ENCODE peak calls at places on chromosome 1, in nine cellular contexts. H, U, C, P, F, B, I, A and T are unnamed samples.

GRCh38 chr1:184419734-184420161 is 32.9 kb downstream of the C1orf21 start:
- DNase-seq in U (no peak), A (no peak), F (no peak), I (no peak), P (peak; percentile 68), C (peak; percentile 13), B (no peak), H (no peak), T (no peak)

GRCh38 chr1:161768461-161768860 is 2.3 kb downstream of the ATF6 start:
- DNase-seq in F (no peak), H (no peak), P (no peak), B (no peak), U (no peak), C (no peak), I (no peak), A (no peak), T (no peak)

GRCh38 chr1:13763264-13763663 is 63.3 kb downstream of the PRDM2 start:
- DNase-seq in C (no peak), U (no peak), A (no peak), F (no peak), I (no peak), B (no peak), P (no peak), H (no peak), T (no peak)

GRCh38 chr1:216682694-216683243 is 40.5 kb downstream of the ESRRG start:
- DNase-seq in I (no peak), A (no peak), U (no peak), B (no peak), F (no peak), C (no peak), H (no peak), P (no peak), T (no peak)

GRCh38 chr1:77282866-77283539 is 1.2 kb downstream of the AK5 start:
- DNase-seq in U (peak; percentile 46), H (peak; percentile 85), I (peak; percentile 47), A (no peak), B (peak; percentile 46), P (no peak), F (no peak), C (peak; percentile 12), T (no peak)

GRCh38 chr1:159881930-159882839 is 17.8 kb downstream of the CFAP45 start:
- DNase-seq in C (peak; percentile 91), H (no peak), B (no peak), P (peak; percentile 100), A (peak; percentile 96), F (peak; percentile 71), I (peak; percentile 33), U (peak; percentile 94), T (no peak)

GRCh38 chr1:235702412-235702811 is 52.8 kb upstream of the GNG4 start:
- DNase-seq in U (no peak), B (no peak), A (no peak), P (no peak), H (no peak), I (no peak), C (no peak), F (no peak), T (no peak)

GRCh38 chr1:234570336-234570735 is 39.6 kb downstream of the IRF2BP2 start:
- DNase-seq in U (no peak), B (no peak), H (no peak), C (no peak), F (peak; percentile 15), I (no peak), A (no peak), P (no peak), T (no peak)

GRCh38 chr1:27855085-27855484 is 17.3 kb upstream of the THEMIS2 start:
- DNase-seq in H (no peak), A (no peak), P (no peak), B (no peak), F (no peak), C (no peak), U (no peak), I (no peak), T (no peak)

GRCh38 chr1:10629816-10630571 is 155.2 kb downstream of the PEX14 start:
- DNase-seq in I (peak; percentile 54), C (no peak), H (no peak), A (no peak), B (no peak), F (no peak), P (no peak), U (no peak), T (no peak)

GRCh38 chr1:23646571-23646970 is 45.0 kb upstream of the RPL11 start:
- DNase-seq in C (no peak), U (no peak), F (no peak), B (no peak), I (no peak), H (no peak), P (no peak), A (no peak), T (no peak)

GRCh38 chr1:64121766-64122385 is 81.5 kb upstream of the UBE2U start:
- DNase-seq in A (no peak), U (peak; percentile 59), B (no peak), P (no peak), F (no peak), H (no peak), C (no peak), I (no peak), T (no peak)

GRCh38 chr1:21932127-21932526 is 5.0 kb downstream of the HSPG2 start:
- DNase-seq in F (no peak), C (no peak), I (no peak), U (peak; percentile 97), A (no peak), B (no peak), H (no peak), P (no peak), T (no peak)

GRCh38 chr1:207004931-207005830 is 27.4 kb downstream of the C1orf116 start:
- DNase-seq in P (peak; percentile 97), F (peak; percentile 54), U (peak; percentile 87), C (peak; percentile 85), A (peak; percentile 74), H (peak; percentile 92), B (peak; percentile 78), I (peak; percentile 51), T (peak; percentile 55)

DNA sequence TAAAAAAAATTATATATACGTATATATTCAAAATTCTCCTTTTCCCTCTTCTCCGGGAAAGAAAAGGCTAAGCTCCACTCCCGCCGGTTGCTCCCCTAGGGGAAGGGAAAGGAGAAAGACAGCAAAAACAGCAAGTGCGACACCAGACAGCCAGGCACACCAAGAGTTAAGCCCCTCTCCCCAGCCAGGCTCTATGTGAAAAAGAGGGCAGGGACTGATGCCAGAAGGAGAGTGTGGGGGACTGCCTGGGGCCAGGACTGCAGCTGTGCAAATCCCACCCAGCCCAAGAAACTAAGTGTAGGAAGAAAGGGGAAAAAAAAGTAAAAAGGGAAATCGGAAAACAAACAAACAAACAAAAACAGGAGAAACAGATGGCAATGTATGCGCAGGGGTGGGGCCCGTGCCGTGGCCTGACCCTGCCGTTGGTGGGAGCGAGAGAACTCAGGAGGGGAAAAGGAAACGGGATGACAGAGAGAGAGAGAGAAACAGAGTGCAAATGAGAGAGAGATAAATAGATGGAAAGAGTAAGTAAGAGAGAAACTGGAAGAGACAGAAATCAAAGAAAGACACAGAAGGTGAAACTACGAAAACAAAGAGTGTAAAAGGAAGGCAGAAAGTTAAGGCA is 27.6 kb upstream of the FMO1 start:
- DNase-seq in C (peak; percentile 30), H (peak; percentile 89), B (peak; percentile 87), A (no peak), I (no peak), P (no peak), U (peak; percentile 3), F (no peak), T (no peak)
- H3K4me3 ChIP-seq in C (no peak overlapping the region), H (peak overlapping the region; percentile 44), B (peak overlapping the region; percentile 43), A (no peak overlapping the region), I (peak overlapping the region; percentile 6), P (no peak overlapping the region), U (no peak overlapping the region), F (no peak overlapping the region), T (no peak overlapping the region)

GRCh38 chr1:241917487-241917886 is 40.1 kb upstream of the BECN2 start:
- DNase-seq in C (no peak), H (peak; percentile 18), I (no peak), A (no peak), B (no peak), U (no peak), F (no peak), P (no peak), T (no peak)

GRCh38 chr1:241918879-241919278 is 38.7 kb upstream of the BECN2 start:
- DNase-seq in F (no peak), A (no peak), C (peak; percentile 28), P (peak; percentile 57), B (peak; percentile 25), I (no peak), U (peak; percentile 95), H (no peak), T (no peak)

GRCh38 chr1:241916196-241916595 is 41.4 kb upstream of the BECN2 start:
- DNase-seq in F (no peak), P (no peak), A (no peak), H (no peak), B (no peak), U (no peak), C (peak; percentile 16), I (no peak), T (no peak)
- TF ChIP-seq EZH2phosphoT487 in F (no peak), P (no peak), A (no peak), H (no peak), B (no peak), U (no peak), C (no peak), I (no peak), T (no peak)

GRCh38 chr1:170664828-170665617 is 1.1 kb downstream of the PRRX1 start:
- DNase-seq in U (peak; percentile 80), I (peak; percentile 64), P (no peak), A (no peak), B (peak; percentile 68), C (peak; percentile 47), F (no peak), H (peak; percentile 66), T (no peak)
- H3K4me3 ChIP-seq in U (peak overlapping the region; percentile 96), I (peak overlapping the region; percentile 96), P (no peak overlapping the region), A (no peak overlapping the region), B (peak overlapping the region; percentile 42), C (peak overlapping the region; percentile 67), F (peak overlapping the region; percentile 50), H (peak overlapping the region; percentile 79), T (no peak overlapping the region)

DNA sequence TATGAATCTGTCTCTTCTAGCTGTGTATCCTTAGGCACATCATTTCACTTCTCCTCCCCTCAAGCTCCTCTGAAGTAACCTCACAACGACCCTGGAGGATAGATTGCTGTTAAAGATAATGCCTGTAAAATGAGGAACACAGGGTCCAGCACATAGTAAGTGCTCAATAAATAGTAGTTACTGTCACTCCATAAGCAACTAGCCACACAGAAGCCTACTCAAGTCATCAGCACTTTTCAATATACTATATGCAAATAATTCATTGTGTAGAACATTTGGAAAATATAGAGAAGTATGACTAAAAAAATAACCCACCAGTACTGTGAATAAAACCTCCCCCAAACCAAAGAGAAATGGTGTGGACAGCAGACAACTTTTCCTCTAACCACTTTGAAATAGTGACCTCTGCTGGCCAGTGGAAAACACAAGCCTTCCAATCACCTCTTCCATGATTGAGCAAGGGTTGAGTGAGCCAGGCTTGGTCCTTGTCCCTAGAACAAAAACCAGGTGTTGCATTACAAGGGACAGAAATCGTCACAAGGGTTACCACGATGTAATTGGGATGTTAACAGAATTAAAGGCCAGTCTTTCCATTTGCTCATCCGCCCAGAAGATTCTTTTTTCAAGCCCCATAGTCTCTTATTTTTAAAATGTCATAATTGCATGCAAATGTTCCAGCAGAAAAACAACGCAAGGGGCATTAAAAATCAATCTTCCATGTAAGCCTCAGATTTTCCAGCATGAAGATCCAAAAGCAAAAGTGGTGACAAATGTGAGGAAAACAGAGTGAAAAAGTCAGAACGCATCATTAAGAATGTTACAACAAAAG is 15.7 kb upstream of the GLIS1 start:
- DNase-seq in P (peak; percentile 82), C (peak; percentile 75), F (peak; percentile 61), U (peak; percentile 78), B (peak; percentile 75), H (peak; percentile 86), I (peak; percentile 58), A (peak; percentile 32), T (peak; percentile 47)
- TF ChIP-seq EZH2phosphoT487 in P (no peak), C (no peak), F (no peak), U (no peak), B (no peak), H (no peak), I (no peak), A (no peak), T (no peak)